ENCODE peak calls at places on chromosomes 2 and 18, in ten cellular contexts. One of them, this sample, is unnamed. For H3K36me3, the result is how much of the 10 kb centered on the place peaks cover.

GRCh38 chr18:57803119-57803969 is at the start of gene ATP8B1:
- DNase-seq in ovary: peak
- DNase-seq in neural progenitor cell: peak
- DNase-seq in cardiac muscle cell: peak
- DNase-seq in BJ: no peak
- DNase-seq in fibroblast of lung: peak
- DNase-seq in GM12878: no peak
- DNase-seq in endothelial cell of umbilical vein: peak
- DNase-seq in mammary epithelial cell: peak
- DNase-seq in IMR-90: peak
- DNase-seq in this sample: peak

GRCh38 chr18:67428805-67429204 is 87.7 kb downstream of the DSEL start:
- DNase-seq in IMR-90: peak
- DNase-seq in BJ: peak
- DNase-seq in GM12878: no peak
- DNase-seq in mammary epithelial cell: no peak
- DNase-seq in fibroblast of lung: peak
- DNase-seq in endothelial cell of umbilical vein: peak
- DNase-seq in ovary: no peak
- DNase-seq in neural progenitor cell: no peak
- DNase-seq in cardiac muscle cell: no peak
- DNase-seq in this sample: peak

GRCh38 chr18:59737776-59738295 is 40.6 kb upstream of the CCBE1 start:
- DNase-seq in cardiac muscle cell: no peak
- DNase-seq in ovary: no peak
- DNase-seq in fibroblast of lung: no peak
- DNase-seq in GM12878: no peak
- DNase-seq in endothelial cell of umbilical vein: no peak
- DNase-seq in mammary epithelial cell: no peak
- DNase-seq in neural progenitor cell: no peak
- DNase-seq in IMR-90: no peak
- DNase-seq in BJ: no peak
- DNase-seq in this sample: no peak

GRCh38 chr2:134360750-134361487 is 107.0 kb downstream of the MGAT5 start:
- DNase-seq in endothelial cell of umbilical vein: no peak
- DNase-seq in GM12878: no peak
- DNase-seq in ovary: no peak
- DNase-seq in neural progenitor cell: no peak
- DNase-seq in fibroblast of lung: peak
- DNase-seq in cardiac muscle cell: no peak
- DNase-seq in IMR-90: no peak
- DNase-seq in mammary epithelial cell: no peak
- DNase-seq in BJ: no peak
- DNase-seq in this sample: no peak

GRCh38 chr2:175236930-175237329 is 55.4 kb upstream of the ATP5MC3 start:
- DNase-seq in neural progenitor cell: no peak
- DNase-seq in endothelial cell of umbilical vein: no peak
- DNase-seq in fibroblast of lung: no peak
- DNase-seq in GM12878: no peak
- DNase-seq in cardiac muscle cell: no peak
- DNase-seq in mammary epithelial cell: no peak
- DNase-seq in BJ: no peak
- DNase-seq in ovary: no peak
- DNase-seq in IMR-90: no peak
- DNase-seq in this sample: no peak

GRCh38 chr2:133422946-133423345 is 145.3 kb downstream of the NCKAP5 start:
- DNase-seq in ovary: no peak
- DNase-seq in IMR-90: peak
- DNase-seq in fibroblast of lung: peak
- DNase-seq in endothelial cell of umbilical vein: no peak
- DNase-seq in mammary epithelial cell: peak
- DNase-seq in BJ: peak
- DNase-seq in GM12878: no peak
- DNase-seq in neural progenitor cell: no peak
- DNase-seq in cardiac muscle cell: no peak
- DNase-seq in this sample: peak

GRCh38 chr2:196480653-196481322 is 158.7 kb upstream of the CCDC150 start:
- DNase-seq in cardiac muscle cell: no peak
- DNase-seq in mammary epithelial cell: no peak
- DNase-seq in BJ: no peak
- DNase-seq in GM12878: no peak
- DNase-seq in ovary: no peak
- DNase-seq in neural progenitor cell: no peak
- DNase-seq in endothelial cell of umbilical vein: no peak
- DNase-seq in IMR-90: no peak
- DNase-seq in fibroblast of lung: no peak
- DNase-seq in this sample: no peak

GRCh38 chr2:205714789-205715411 is 32.6 kb downstream of the NRP2 start:
- DNase-seq in neural progenitor cell: no peak
- DNase-seq in cardiac muscle cell: peak
- DNase-seq in GM12878: no peak
- DNase-seq in fibroblast of lung: no peak
- DNase-seq in endothelial cell of umbilical vein: no peak
- DNase-seq in mammary epithelial cell: no peak
- DNase-seq in ovary: no peak
- DNase-seq in IMR-90: peak
- DNase-seq in BJ: no peak
- DNase-seq in this sample: no peak

GRCh38 chr2:157830696-157831570 is 45.2 kb downstream of the ACVR1 start:
- DNase-seq in neural progenitor cell: no peak
- DNase-seq in endothelial cell of umbilical vein: peak
- DNase-seq in IMR-90: peak
- DNase-seq in cardiac muscle cell: no peak
- DNase-seq in BJ: peak
- DNase-seq in ovary: no peak
- DNase-seq in mammary epithelial cell: peak
- DNase-seq in fibroblast of lung: peak
- DNase-seq in GM12878: no peak
- DNase-seq in this sample: peak

GRCh38 chr2:29462293-29462692 is 347.1 kb downstream of the CLIP4 start:
- DNase-seq in GM12878: no peak
- DNase-seq in IMR-90: peak
- DNase-seq in BJ: peak
- DNase-seq in cardiac muscle cell: no peak
- DNase-seq in neural progenitor cell: no peak
- DNase-seq in mammary epithelial cell: peak
- DNase-seq in ovary: no peak
- DNase-seq in fibroblast of lung: no peak
- DNase-seq in endothelial cell of umbilical vein: no peak
- DNase-seq in this sample: peak

GRCh38 chr2:15023231-15023630 is 390.7 kb downstream of the LRATD1 start:
- DNase-seq in neural progenitor cell: no peak
- DNase-seq in mammary epithelial cell: peak
- DNase-seq in IMR-90: peak
- DNase-seq in BJ: no peak
- DNase-seq in cardiac muscle cell: no peak
- DNase-seq in ovary: no peak
- DNase-seq in GM12878: no peak
- DNase-seq in endothelial cell of umbilical vein: no peak
- DNase-seq in fibroblast of lung: peak
- DNase-seq in this sample: peak

GRCh38 chr2:118974103-118974911 is 32.3 kb downstream of the MARCO start:
- DNase-seq in endothelial cell of umbilical vein: no peak
- DNase-seq in neural progenitor cell: no peak
- DNase-seq in IMR-90: peak
- DNase-seq in ovary: no peak
- DNase-seq in cardiac muscle cell: no peak
- DNase-seq in BJ: peak
- DNase-seq in fibroblast of lung: no peak
- DNase-seq in mammary epithelial cell: peak
- DNase-seq in GM12878: no peak
- DNase-seq in this sample: peak

GRCh38 chr2:199806179-199806578 is 44.8 kb downstream of the FTCDNL1 start:
- DNase-seq in ovary: no peak
- DNase-seq in IMR-90: peak
- DNase-seq in neural progenitor cell: no peak
- DNase-seq in cardiac muscle cell: no peak
- DNase-seq in endothelial cell of umbilical vein: no peak
- DNase-seq in GM12878: no peak
- DNase-seq in BJ: no peak
- DNase-seq in fibroblast of lung: peak
- DNase-seq in mammary epithelial cell: no peak
- DNase-seq in this sample: no peak

GRCh38 chr2:33104052-33104623 is 157.4 kb downstream of the LTBP1 start:
- DNase-seq in mammary epithelial cell: no peak
- DNase-seq in fibroblast of lung: peak
- DNase-seq in IMR-90: peak
- DNase-seq in ovary: no peak
- DNase-seq in BJ: no peak
- DNase-seq in cardiac muscle cell: no peak
- DNase-seq in neural progenitor cell: no peak
- DNase-seq in endothelial cell of umbilical vein: peak
- DNase-seq in GM12878: no peak
- DNase-seq in this sample: peak

GRCh38 chr2:218391202-218391601 is 8.5 kb upstream of the CTDSP1 start:
- DNase-seq in cardiac muscle cell: no peak
- DNase-seq in IMR-90: no peak
- DNase-seq in GM12878: no peak
- DNase-seq in fibroblast of lung: no peak
- DNase-seq in endothelial cell of umbilical vein: no peak
- DNase-seq in ovary: no peak
- DNase-seq in BJ: no peak
- DNase-seq in mammary epithelial cell: no peak
- DNase-seq in neural progenitor cell: no peak
- DNase-seq in this sample: no peak

DNA sequence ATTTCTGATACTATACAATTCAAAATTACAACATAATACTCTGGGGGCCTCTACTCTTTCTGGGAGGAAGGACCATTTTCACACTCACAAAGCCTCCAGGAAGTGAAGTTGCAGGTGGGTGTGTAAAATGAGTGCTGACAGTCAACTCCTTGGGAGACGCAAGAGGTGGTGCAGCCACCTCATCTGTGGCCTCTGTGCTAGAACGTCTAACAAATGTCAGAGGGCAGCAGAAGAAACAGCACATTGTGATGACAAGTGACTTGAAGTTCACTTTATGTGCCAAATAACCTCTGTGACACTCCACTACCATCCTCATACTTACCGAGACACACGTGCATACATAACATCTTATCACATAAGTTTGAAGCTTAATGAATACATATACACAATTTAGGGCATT is 10.2 kb downstream of the RNF103 start:
- DNase-seq in mammary epithelial cell: no peak
- DNase-seq in BJ: no peak
- DNase-seq in IMR-90: no peak
- DNase-seq in endothelial cell of umbilical vein: no peak
- DNase-seq in fibroblast of lung: no peak
- DNase-seq in GM12878: no peak
- DNase-seq in neural progenitor cell: no peak
- DNase-seq in cardiac muscle cell: no peak
- DNase-seq in ovary: no peak
- DNase-seq in this sample: no peak
- H3K36me3 ChIP-seq in mammary epithelial cell: under half
- H3K36me3 ChIP-seq in BJ: under half
- H3K36me3 ChIP-seq in IMR-90: under half
- H3K36me3 ChIP-seq in endothelial cell of umbilical vein: under half
- H3K36me3 ChIP-seq in fibroblast of lung: under half
- H3K36me3 ChIP-seq in GM12878: under half
- H3K36me3 ChIP-seq in neural progenitor cell: under half
- H3K36me3 ChIP-seq in cardiac muscle cell: under half
- H3K36me3 ChIP-seq in ovary: under half
- H3K36me3 ChIP-seq in this sample: under half

GRCh38 chr2:166382-166781 is 97.5 kb downstream of the SH3YL1 start:
- DNase-seq in endothelial cell of umbilical vein: no peak
- DNase-seq in BJ: no peak
- DNase-seq in neural progenitor cell: no peak
- DNase-seq in ovary: no peak
- DNase-seq in IMR-90: no peak
- DNase-seq in mammary epithelial cell: no peak
- DNase-seq in cardiac muscle cell: peak
- DNase-seq in fibroblast of lung: no peak
- DNase-seq in GM12878: no peak
- DNase-seq in this sample: no peak
- TF ChIP-seq CTCF in endothelial cell of umbilical vein: no peak
- TF ChIP-seq CTCF in BJ: no peak
- TF ChIP-seq CTCF in neural progenitor cell: no peak
- TF ChIP-seq CTCF in ovary: no peak
- TF ChIP-seq CTCF in IMR-90: no peak
- TF ChIP-seq CTCF in mammary epithelial cell: no peak
- TF ChIP-seq CTCF in cardiac muscle cell: no peak
- TF ChIP-seq CTCF in fibroblast of lung: no peak
- TF ChIP-seq CTCF in GM12878: no peak
- TF ChIP-seq CTCF in this sample: no peak

GRCh38 chr18:9447334-9447733 is 28.0 kb upstream of the RALBP1 start:
- DNase-seq in ovary: no peak
- DNase-seq in GM12878: no peak
- DNase-seq in mammary epithelial cell: no peak
- DNase-seq in endothelial cell of umbilical vein: no peak
- DNase-seq in BJ: no peak
- DNase-seq in IMR-90: no peak
- DNase-seq in neural progenitor cell: no peak
- DNase-seq in fibroblast of lung: no peak
- DNase-seq in cardiac muscle cell: no peak
- DNase-seq in this sample: no peak
- H3K36me3 ChIP-seq in ovary: under half
- H3K36me3 ChIP-seq in GM12878: under half
- H3K36me3 ChIP-seq in mammary epithelial cell: under half
- H3K36me3 ChIP-seq in endothelial cell of umbilical vein: under half
- H3K36me3 ChIP-seq in BJ: under half
- H3K36me3 ChIP-seq in IMR-90: under half
- H3K36me3 ChIP-seq in neural progenitor cell: under half
- H3K36me3 ChIP-seq in fibroblast of lung: under half
- H3K36me3 ChIP-seq in cardiac muscle cell: under half
- H3K36me3 ChIP-seq in this sample: under half

DNA sequence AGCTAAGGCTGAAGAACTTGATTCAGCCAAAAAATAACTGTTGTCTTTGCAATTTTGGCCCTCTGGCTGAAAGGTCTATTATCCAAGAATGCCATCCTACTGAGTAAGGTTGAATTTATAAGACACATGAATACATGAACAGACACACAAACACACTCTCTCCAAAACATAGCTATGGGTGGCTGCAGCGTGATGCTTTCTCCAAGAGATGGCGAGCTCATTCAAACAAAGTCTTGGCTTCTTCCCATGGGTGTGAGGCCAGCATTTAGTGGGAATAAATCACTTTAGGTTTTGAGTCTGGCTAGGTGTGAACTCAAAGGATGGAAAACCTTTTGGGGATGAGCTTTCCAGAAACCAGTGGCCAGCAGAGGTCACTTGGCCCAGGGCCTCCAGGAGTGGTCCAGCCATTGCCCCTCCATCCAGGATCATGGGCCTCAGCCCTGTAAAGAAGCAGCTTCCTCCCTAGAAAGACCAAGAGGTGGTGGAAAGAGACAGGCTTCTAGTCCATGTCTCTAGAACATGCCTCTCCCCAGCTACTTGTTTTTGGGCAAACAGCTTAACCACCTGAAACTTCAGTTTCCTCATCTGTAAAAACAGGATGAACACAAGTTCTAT is 11.0 kb upstream of the OSR1 start:
- DNase-seq in cardiac muscle cell: no peak
- DNase-seq in BJ: no peak
- DNase-seq in IMR-90: peak
- DNase-seq in fibroblast of lung: peak
- DNase-seq in endothelial cell of umbilical vein: no peak
- DNase-seq in mammary epithelial cell: peak
- DNase-seq in ovary: no peak
- DNase-seq in neural progenitor cell: peak
- DNase-seq in GM12878: no peak
- DNase-seq in this sample: peak
- TF ChIP-seq CTCF in cardiac muscle cell: peak
- TF ChIP-seq CTCF in BJ: peak
- TF ChIP-seq CTCF in IMR-90: peak
- TF ChIP-seq CTCF in fibroblast of lung: peak
- TF ChIP-seq CTCF in endothelial cell of umbilical vein: no peak
- TF ChIP-seq CTCF in mammary epithelial cell: peak
- TF ChIP-seq CTCF in ovary: no peak
- TF ChIP-seq CTCF in neural progenitor cell: peak
- TF ChIP-seq CTCF in GM12878: no peak
- TF ChIP-seq CTCF in this sample: peak